ENCODE peak calls at places on chromosomes 7 and 10, in eight cellular contexts. H is activated CD4-positive, alpha-beta memory T cell treated with anti-CD3 and anti-CD28 coated beads, Interleukin-2, amount 10 ng/mL, durations not matched to agents 7 days and 5 days; W is naive thymus-derived CD4-positive, alpha-beta T cell; L is activated CD4-positive, CD25-positive, alpha-beta regulatory T cell; M is HAP-1; B is nucleus accumbens; P is cardiac fibroblast; O is Peyer's patch. Y is an unnamed sample.

GRCh38 chr10:99536400-99537254 is 3.9 kb downstream of the NKX2-3 start:
- DNase-seq in H (no peak), W (no peak), L (no peak), M (peak), B (no peak), P (no peak), O (no peak), Y (peak)

GRCh38 chr7:87398441-87398840 is 53.0 kb downstream of the CROT start:
- DNase-seq in H (no peak), W (no peak), L (no peak), M (no peak), B (no peak), P (peak), O (no peak), Y (peak)

GRCh38 chr7:101094791-101095375 is 9.6 kb downstream of the TRIM56 start:
- DNase-seq in H (peak), W (no peak), L (no peak), M (no peak), B (no peak), P (peak), O (no peak), Y (peak)

GRCh38 chr7:52685351-52685750 is 350.1 kb upstream of the POM121L12 start:
- DNase-seq in H (no peak), W (no peak), L (no peak), M (no peak), B (no peak), P (no peak), O (no peak), Y (no peak)

GRCh38 chr7:30911561-30911969 is at the start of gene AQP1:
- DNase-seq in H (no peak), W (no peak), L (no peak), M (no peak), B (peak), P (peak), O (no peak), Y (peak)

GRCh38 chr7:149624419-149625338 is 127.1 kb upstream of the ZNF746 start:
- DNase-seq in H (peak), W (peak), L (peak), M (peak), B (peak), P (peak), O (peak), Y (peak)

GRCh38 chr7:118195837-118196474 is 12.0 kb downstream of the LSM8 start:
- DNase-seq in H (peak), W (peak), L (peak), M (peak), B (no peak), P (peak), O (peak), Y (peak)

GRCh38 chr7:82250598-82250997 is 193.0 kb downstream of the CACNA2D1 start:
- DNase-seq in H (no peak), W (no peak), L (no peak), M (no peak), B (no peak), P (no peak), O (no peak), Y (no peak)

GRCh38 chr7:92461027-92462003 is 14.0 kb downstream of the GATAD1 start:
- DNase-seq in H (peak), W (peak), L (no peak), M (peak), B (no peak), P (peak), O (no peak), Y (peak)

GRCh38 chr10:11813855-11814557 is 9.2 kb upstream of the PROSER2 start:
- DNase-seq in H (no peak), W (no peak), L (no peak), M (no peak), B (no peak), P (peak), O (no peak), Y (no peak)

GRCh38 chr10:132236881-132237280 is 50.1 kb downstream of the DPYSL4 start:
- DNase-seq in H (no peak), W (no peak), L (no peak), M (no peak), B (no peak), P (no peak), O (no peak), Y (no peak)

GRCh38 chr7:87473192-87473591 is 2.3 kb downstream of the ABCB4 start:
- DNase-seq in H (no peak), W (no peak), L (no peak), M (no peak), B (no peak), P (no peak), O (no peak), Y (no peak)

GRCh38 chr7:6392712-6393666 is 54.8 kb downstream of the DAGLB start:
- DNase-seq in H (peak), W (no peak), L (no peak), M (no peak), B (no peak), P (peak), O (peak), Y (peak)

GRCh38 chr10:128422221-128422620 is 296.0 kb upstream of the MKI67 start:
- DNase-seq in H (no peak), W (no peak), L (no peak), M (no peak), B (no peak), P (no peak), O (no peak), Y (no peak)

GRCh38 chr7:22317632-22318031 is 39.3 kb downstream of the RAPGEF5 start:
- DNase-seq in H (no peak), W (no peak), L (no peak), M (no peak), B (no peak), P (no peak), O (no peak), Y (no peak)

GRCh38 chr10:59623100-59623822 is 86.4 kb downstream of the SLC16A9 start:
- DNase-seq in H (no peak), W (no peak), L (no peak), M (no peak), B (no peak), P (peak), O (no peak), Y (no peak)

GRCh38 chr10:35613597-35614226 is 8.6 kb downstream of the GJD4 start:
- DNase-seq in H (no peak), W (no peak), L (no peak), M (no peak), B (no peak), P (peak), O (no peak), Y (peak)

GRCh38 chr7:76509931-76510877 is at the start of gene UPK3B:
- DNase-seq in H (no peak), W (no peak), L (no peak), M (no peak), B (no peak), P (no peak), O (no peak), Y (no peak)

GRCh38 chr7:153413540-153414287 is 638.5 kb upstream of the DPP6 start:
- DNase-seq in H (no peak), W (no peak), L (no peak), M (no peak), B (no peak), P (no peak), O (no peak), Y (no peak)

GRCh38 chr7:87877641-87878040 is 1.3 kb downstream of the DBF4 start:
- DNase-seq in H (no peak), W (no peak), L (no peak), M (no peak), B (no peak), P (no peak), O (no peak), Y (peak)